ENCODE peak calls at places on chromosomes 16 and 17, in seven cellular contexts. One of them, this sample, is unnamed.

GRCh38 chr17:33667052-33667509 is 374.0 kb upstream of the ASIC2 start:
- DNase-seq in GM12878: peak; percentile 48
- DNase-seq in HCT116: no peak
- DNase-seq in HepG2: no peak
- DNase-seq in H1: no peak
- DNase-seq in K562: no peak
- DNase-seq in SK-N-SH: no peak
- DNase-seq in this sample: no peak

GRCh38 chr16:26777821-26778220 is 288.9 kb upstream of the C16orf82 start:
- DNase-seq in GM12878: no peak
- DNase-seq in HCT116: no peak
- DNase-seq in HepG2: no peak
- DNase-seq in H1: no peak
- DNase-seq in K562: no peak
- DNase-seq in SK-N-SH: no peak
- DNase-seq in this sample: no peak

GRCh38 chr17:16933317-16934132 is 38.4 kb downstream of the TNFRSF13B start:
- DNase-seq in GM12878: no peak
- DNase-seq in HCT116: no peak
- DNase-seq in HepG2: no peak
- DNase-seq in H1: no peak
- DNase-seq in K562: no peak
- DNase-seq in SK-N-SH: no peak
- DNase-seq in this sample: no peak

GRCh38 chr16:77540656-77541055 is 105.8 kb upstream of the ADAMTS18 start:
- DNase-seq in GM12878: no peak
- DNase-seq in HCT116: no peak
- DNase-seq in HepG2: no peak
- DNase-seq in H1: no peak
- DNase-seq in K562: no peak
- DNase-seq in SK-N-SH: no peak
- DNase-seq in this sample: no peak

GRCh38 chr16:66007717-66008116 is 358.8 kb upstream of the CDH5 start:
- DNase-seq in GM12878: no peak
- DNase-seq in HCT116: no peak
- DNase-seq in HepG2: no peak
- DNase-seq in H1: no peak
- DNase-seq in K562: no peak
- DNase-seq in SK-N-SH: no peak
- DNase-seq in this sample: no peak

GRCh38 chr16:84922351-84923135 is 88.8 kb downstream of the ZDHHC7 start:
- DNase-seq in GM12878: no peak
- DNase-seq in HCT116: no peak
- DNase-seq in HepG2: peak; percentile 38
- DNase-seq in H1: no peak
- DNase-seq in K562: peak; percentile 41
- DNase-seq in SK-N-SH: peak; percentile 88
- DNase-seq in this sample: no peak

GRCh38 chr16:85057212-85057889 is 29.8 kb downstream of the KIAA0513 start:
- DNase-seq in GM12878: no peak
- DNase-seq in HCT116: peak; percentile 19
- DNase-seq in HepG2: peak; percentile 48
- DNase-seq in H1: no peak
- DNase-seq in K562: peak; percentile 78
- DNase-seq in SK-N-SH: no peak
- DNase-seq in this sample: peak; percentile 62

GRCh38 chr17:81210466-81210865 is 12.3 kb downstream of the CEP131 start:
- DNase-seq in GM12878: no peak
- DNase-seq in HCT116: no peak
- DNase-seq in HepG2: no peak
- DNase-seq in H1: no peak
- DNase-seq in K562: no peak
- DNase-seq in SK-N-SH: no peak
- DNase-seq in this sample: no peak

GRCh38 chr16:57325458-57325857 is 33.1 kb upstream of the CCL22 start:
- DNase-seq in GM12878: no peak
- DNase-seq in HCT116: no peak
- DNase-seq in HepG2: peak; percentile 43
- DNase-seq in H1: no peak
- DNase-seq in K562: no peak
- DNase-seq in SK-N-SH: no peak
- DNase-seq in this sample: no peak

GRCh38 chr17:73901661-73902415 is 257.6 kb upstream of the SDK2 start:
- DNase-seq in GM12878: no peak
- DNase-seq in HCT116: no peak
- DNase-seq in HepG2: no peak
- DNase-seq in H1: no peak
- DNase-seq in K562: no peak
- DNase-seq in SK-N-SH: no peak
- DNase-seq in this sample: peak; percentile 48

GRCh38 chr17:73901249-73901648 is 257.0 kb upstream of the SDK2 start:
- DNase-seq in GM12878: no peak
- DNase-seq in HCT116: no peak
- DNase-seq in HepG2: no peak
- DNase-seq in H1: no peak
- DNase-seq in K562: no peak
- DNase-seq in SK-N-SH: no peak
- DNase-seq in this sample: no peak

GRCh38 chr17:73899839-73900238 is 255.6 kb upstream of the SDK2 start:
- DNase-seq in GM12878: no peak
- DNase-seq in HCT116: no peak
- DNase-seq in HepG2: no peak
- DNase-seq in H1: no peak
- DNase-seq in K562: no peak
- DNase-seq in SK-N-SH: no peak
- DNase-seq in this sample: no peak

GRCh38 chr17:73900516-73900915 is 256.3 kb upstream of the SDK2 start:
- DNase-seq in GM12878: no peak
- DNase-seq in HCT116: no peak
- DNase-seq in HepG2: no peak
- DNase-seq in H1: no peak
- DNase-seq in K562: no peak
- DNase-seq in SK-N-SH: no peak
- DNase-seq in this sample: no peak

GRCh38 chr17:73902416-73903181 is 258.4 kb upstream of the SDK2 start:
- DNase-seq in GM12878: no peak
- DNase-seq in HCT116: no peak
- DNase-seq in HepG2: no peak
- DNase-seq in H1: no peak
- DNase-seq in K562: no peak
- DNase-seq in SK-N-SH: no peak
- DNase-seq in this sample: no peak
- TF ChIP-seq JUND in GM12878: no peak
- TF ChIP-seq JUND in HCT116: no peak
- TF ChIP-seq JUND in HepG2: no peak
- TF ChIP-seq JUND in H1: no peak
- TF ChIP-seq JUND in K562: no peak
- TF ChIP-seq JUND in SK-N-SH: no peak
- TF ChIP-seq JUND in this sample: no peak

DNA sequence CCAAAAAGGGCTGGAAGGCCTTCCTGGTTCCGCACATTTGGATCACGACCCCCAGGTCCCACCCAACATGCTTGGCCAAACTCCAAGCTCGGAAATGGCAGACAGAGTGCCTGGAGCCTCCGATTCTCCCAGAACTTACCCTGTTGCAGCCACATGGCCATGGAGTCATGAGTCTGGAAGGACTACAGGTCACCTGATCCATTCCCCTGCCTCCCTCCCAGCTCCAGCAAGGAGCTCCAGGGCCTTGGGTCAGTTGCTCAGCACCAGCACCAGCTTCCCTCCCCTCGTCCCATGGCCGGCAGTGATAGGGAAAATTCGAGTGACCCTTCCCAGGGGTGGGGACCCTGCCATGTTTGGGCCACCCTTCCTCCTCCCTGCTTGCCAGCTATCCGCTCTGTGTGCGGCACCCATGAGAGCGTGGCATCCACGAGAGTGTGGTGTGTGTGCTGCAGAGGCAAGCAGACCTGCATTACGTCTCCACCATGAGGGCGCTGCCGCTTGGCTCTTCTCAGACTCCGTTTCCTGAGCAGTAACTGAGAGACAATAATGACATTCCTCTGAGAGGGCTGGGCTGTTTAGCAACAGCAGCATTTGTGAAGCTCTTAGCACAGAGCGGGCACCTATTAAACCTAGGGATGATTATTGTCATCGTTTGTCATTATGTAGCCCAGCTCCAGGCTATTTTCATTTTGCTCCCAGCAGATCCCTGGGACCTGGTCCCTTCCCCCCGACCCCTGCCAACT is 21.3 kb upstream of the RPL38 start:
- DNase-seq in GM12878: no peak
- DNase-seq in HCT116: no peak
- DNase-seq in HepG2: no peak
- DNase-seq in H1: no peak
- DNase-seq in K562: no peak
- DNase-seq in SK-N-SH: no peak
- DNase-seq in this sample: no peak
- TF ChIP-seq JUND in GM12878: no peak
- TF ChIP-seq JUND in HCT116: no peak
- TF ChIP-seq JUND in HepG2: no peak
- TF ChIP-seq JUND in H1: no peak
- TF ChIP-seq JUND in K562: no peak
- TF ChIP-seq JUND in SK-N-SH: no peak
- TF ChIP-seq JUND in this sample: no peak

DNA sequence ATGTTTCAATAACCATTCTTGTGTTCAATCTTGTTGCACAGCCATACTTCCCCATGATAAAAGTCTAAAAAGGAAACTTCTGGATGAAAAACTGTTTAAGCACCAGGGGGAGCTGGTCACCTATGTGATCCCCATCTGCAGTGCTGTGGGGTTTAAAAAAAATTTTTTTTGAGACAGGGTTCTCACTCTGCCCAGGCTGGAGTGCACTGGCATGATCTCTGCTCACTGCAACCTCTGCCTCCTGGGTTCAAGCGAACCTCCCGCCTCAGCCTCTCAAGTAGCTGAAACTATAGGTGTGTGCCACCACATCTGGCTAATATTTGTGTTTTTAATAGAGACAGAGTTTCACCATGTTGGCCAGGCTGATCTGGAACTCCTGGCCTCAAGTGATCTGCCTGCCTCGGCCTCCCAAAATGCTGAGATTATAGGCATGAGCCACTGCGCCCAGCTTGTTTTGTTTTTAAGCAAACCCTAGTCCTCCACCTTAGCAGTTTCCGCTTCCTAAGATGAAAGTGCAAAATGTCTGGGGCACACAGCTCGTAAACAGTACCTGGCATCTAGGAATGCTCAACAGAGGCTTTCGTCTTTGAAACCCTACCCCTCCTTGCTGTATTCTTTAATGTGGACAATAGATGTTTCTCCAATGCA is 25.4 kb downstream of the DNAJA2 start:
- DNase-seq in GM12878: peak; percentile 32
- DNase-seq in HCT116: peak; percentile 29
- DNase-seq in HepG2: peak; percentile 71
- DNase-seq in H1: no peak
- DNase-seq in K562: peak; percentile 51
- DNase-seq in SK-N-SH: peak; percentile 65
- DNase-seq in this sample: no peak
- TF ChIP-seq JUND in GM12878: no peak
- TF ChIP-seq JUND in HCT116: no peak
- TF ChIP-seq JUND in HepG2: no peak
- TF ChIP-seq JUND in H1: no peak
- TF ChIP-seq JUND in K562: no peak
- TF ChIP-seq JUND in SK-N-SH: no peak
- TF ChIP-seq JUND in this sample: no peak

GRCh38 chr16:3754772-3755171 is 37.4 kb upstream of the TRAP1 start:
- DNase-seq in GM12878: no peak
- DNase-seq in HCT116: no peak
- DNase-seq in HepG2: no peak
- DNase-seq in H1: no peak
- DNase-seq in K562: no peak
- DNase-seq in SK-N-SH: no peak
- DNase-seq in this sample: no peak
- TF ChIP-seq JUND in GM12878: no peak
- TF ChIP-seq JUND in HCT116: no peak
- TF ChIP-seq JUND in HepG2: no peak
- TF ChIP-seq JUND in H1: no peak
- TF ChIP-seq JUND in K562: no peak
- TF ChIP-seq JUND in SK-N-SH: no peak
- TF ChIP-seq JUND in this sample: no peak

GRCh38 chr17:44543905-44544523 is 13.3 kb upstream of the FZD2 start:
- DNase-seq in GM12878: no peak
- DNase-seq in HCT116: no peak
- DNase-seq in HepG2: no peak
- DNase-seq in H1: no peak
- DNase-seq in K562: no peak
- DNase-seq in SK-N-SH: no peak
- DNase-seq in this sample: no peak

GRCh38 chr17:44549736-44550135 is 7.5 kb upstream of the FZD2 start:
- DNase-seq in GM12878: no peak
- DNase-seq in HCT116: no peak
- DNase-seq in HepG2: no peak
- DNase-seq in H1: no peak
- DNase-seq in K562: no peak
- DNase-seq in SK-N-SH: no peak
- DNase-seq in this sample: no peak

GRCh38 chr17:44548714-44549230 is 8.5 kb upstream of the FZD2 start:
- DNase-seq in GM12878: no peak
- DNase-seq in HCT116: no peak
- DNase-seq in HepG2: no peak
- DNase-seq in H1: no peak
- DNase-seq in K562: no peak
- DNase-seq in SK-N-SH: no peak
- DNase-seq in this sample: no peak

GRCh38 chr17:44546711-44547606 is 10.3 kb upstream of the FZD2 start:
- DNase-seq in GM12878: no peak
- DNase-seq in HCT116: no peak
- DNase-seq in HepG2: no peak
- DNase-seq in H1: no peak
- DNase-seq in K562: peak; percentile 60
- DNase-seq in SK-N-SH: no peak
- DNase-seq in this sample: no peak

GRCh38 chr17:44547625-44548297 is 9.5 kb upstream of the FZD2 start:
- DNase-seq in GM12878: no peak
- DNase-seq in HCT116: no peak
- DNase-seq in HepG2: no peak
- DNase-seq in H1: no peak
- DNase-seq in K562: no peak
- DNase-seq in SK-N-SH: no peak
- DNase-seq in this sample: no peak
- TF ChIP-seq JUND in GM12878: no peak
- TF ChIP-seq JUND in HCT116: no peak
- TF ChIP-seq JUND in HepG2: no peak
- TF ChIP-seq JUND in H1: no peak
- TF ChIP-seq JUND in K562: no peak
- TF ChIP-seq JUND in SK-N-SH: no peak
- TF ChIP-seq JUND in this sample: no peak

DNA sequence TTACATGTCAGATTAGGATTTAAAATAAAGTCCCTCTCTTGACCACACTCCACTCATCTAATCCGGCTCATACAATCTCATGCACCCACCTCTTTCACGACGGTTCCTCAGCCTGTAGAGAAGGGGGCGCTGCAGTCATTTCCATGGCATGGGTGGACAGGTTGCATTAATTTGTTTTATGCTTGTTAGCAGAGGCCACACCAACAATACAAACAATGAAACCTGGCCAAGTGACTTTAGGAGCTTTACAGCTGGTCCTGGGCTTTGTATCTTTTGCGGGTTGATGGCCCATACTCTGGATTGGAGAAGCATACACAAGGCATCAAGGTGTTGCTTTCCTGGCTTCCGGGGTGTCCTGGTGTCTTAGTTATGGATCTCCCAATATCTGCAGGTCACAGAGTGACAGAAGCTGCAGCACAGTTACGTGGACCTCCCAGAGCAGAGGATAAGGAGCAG is 9.7 kb upstream of the SNF8 start:
- DNase-seq in GM12878: no peak
- DNase-seq in HCT116: peak; percentile 69
- DNase-seq in HepG2: peak; percentile 79
- DNase-seq in H1: no peak
- DNase-seq in K562: peak; percentile 69
- DNase-seq in SK-N-SH: no peak
- DNase-seq in this sample: peak; percentile 58
- TF ChIP-seq JUND in GM12878: no peak
- TF ChIP-seq JUND in HCT116: no peak
- TF ChIP-seq JUND in HepG2: no peak
- TF ChIP-seq JUND in H1: no peak
- TF ChIP-seq JUND in K562: no peak
- TF ChIP-seq JUND in SK-N-SH: no peak
- TF ChIP-seq JUND in this sample: no peak